ENCODE peak calls at places on chromosome 7, in six cellular contexts. F is activated T-cell treated with anti-CD3 and anti-CD28 coated beads, Interleukin-2, amount 50 U/mL, for 72 hours; W is HuH-7.5; D is coronary artery; M is progenitor cell of endocrine pancreas; S is stimulated activated naive CD4-positive, alpha-beta T cell. E is an unnamed sample.

GRCh38 chr7:137846588-137847417 is at the start of gene DGKI:
- DNase-seq in M (peak; percentile 26), S (no peak), D (no peak), F (peak; percentile 60), W (no peak), E (peak; percentile 59)

GRCh38 chr7:55086413-55087201 is 67.8 kb downstream of the EGFR start:
- DNase-seq in F (no peak), M (no peak), W (no peak), S (no peak), D (no peak), E (no peak)

GRCh38 chr7:134936893-134937520 is 49.3 kb upstream of the AGBL3 start:
- DNase-seq in D (no peak), S (no peak), W (no peak), F (no peak), M (no peak), E (no peak)

GRCh38 chr7:77702451-77703219 is 6.4 kb downstream of the RSBN1L start:
- DNase-seq in S (no peak), W (no peak), D (no peak), M (no peak), F (no peak), E (no peak)

GRCh38 chr7:104980969-104981670 is 32.9 kb upstream of the KMT2E start:
- DNase-seq in S (peak; percentile 79), W (peak; percentile 71), M (no peak), D (no peak), F (no peak), E (peak; percentile 50)

GRCh38 chr7:48035967-48036478 is 680 bp downstream of the C7orf57 start:
- DNase-seq in W (no peak), S (no peak), D (no peak), F (no peak), M (peak; percentile 19), E (no peak)

GRCh38 chr7:100752994-100753393 is 19.6 kb downstream of the ZAN start:
- DNase-seq in S (no peak), W (no peak), F (no peak), D (no peak), M (no peak), E (no peak)

GRCh38 chr7:131307627-131308026 is 20.0 kb upstream of the MKLN1 start:
- DNase-seq in S (no peak), W (no peak), D (no peak), M (no peak), F (no peak), E (no peak)

GRCh38 chr7:20238754-20239324 is 21.7 kb upstream of the MACC1 start:
- DNase-seq in S (no peak), W (no peak), F (no peak), M (no peak), D (no peak), E (no peak)

GRCh38 chr7:359226-359775 is 69.3 kb downstream of the FOXL3 start:
- DNase-seq in D (no peak), M (no peak), F (no peak), S (no peak), W (no peak), E (no peak)

GRCh38 chr7:128732521-128733277 is 6.5 kb upstream of the CALU start:
- DNase-seq in F (no peak), W (no peak), S (no peak), D (no peak), M (no peak), E (no peak)

GRCh38 chr7:44750921-44751571 is 2.4 kb downstream of the ZMIZ2 start:
- DNase-seq in S (no peak), F (peak; percentile 66), D (no peak), M (no peak), W (peak; percentile 49), E (no peak)

GRCh38 chr7:105806592-105807266 is 69.7 kb downstream of the ATXN7L1 start:
- DNase-seq in S (no peak), D (peak; percentile 55), M (no peak), W (no peak), F (peak; percentile 79), E (no peak)

E was measured in HEK293T.